ENCODE peak calls at places on chromosomes 1 and 21, in five cellular contexts. Q is activated CD4-positive, CD25-positive, alpha-beta regulatory T cell; T is amniotic stem cell; P is testis; K is effector CD4-positive, alpha-beta T cell. U is an unnamed sample.

GRCh38 chr1:32798679-32799416 is 18.3 kb downstream of the YARS1 start:
- DNase-seq in Q (no peak), T (no peak), P (no peak), K (peak), U (no peak)

GRCh38 chr1:12594966-12595838 is 22.8 kb downstream of the DHRS3 start:
- DNase-seq in Q (no peak), T (no peak), P (no peak), K (no peak), U (peak)

GRCh38 chr1:23202263-23202749 is 15.0 kb downstream of the HTR1D start:
- DNase-seq in Q (no peak), T (no peak), P (no peak), K (no peak), U (no peak)

GRCh38 chr1:178538192-178538916 is 25.4 kb downstream of the TEX35 start:
- DNase-seq in Q (no peak), T (peak), P (no peak), K (no peak), U (no peak)

GRCh38 chr1:55696181-55696580 is 481.0 kb upstream of the USP24 start:
- DNase-seq in Q (no peak), T (peak), P (no peak), K (no peak), U (no peak)

GRCh38 chr1:95584315-95584714 is 350.3 kb downstream of the RWDD3 start:
- DNase-seq in Q (no peak), T (no peak), P (no peak), K (no peak), U (no peak)

GRCh38 chr1:231241751-231242150 is 739 bp downstream of the GNPAT start:
- DNase-seq in Q (no peak), T (no peak), P (peak), K (no peak), U (no peak)

GRCh38 chr1:95278173-95278988 is 44.4 kb downstream of the RWDD3 start:
- DNase-seq in Q (no peak), T (no peak), P (no peak), K (no peak), U (no peak)

GRCh38 chr1:53343831-53344668 is 16.2 kb upstream of the LRP8 start:
- DNase-seq in Q (no peak), T (peak), P (no peak), K (no peak), U (no peak)

GRCh38 chr1:185674201-185674600 is 60.0 kb upstream of the HMCN1 start:
- DNase-seq in Q (no peak), T (no peak), P (no peak), K (no peak), U (no peak)

GRCh38 chr21:34889287-34889536 is 159.9 kb downstream of the RUNX1 start:
- DNase-seq in Q (peak), T (no peak), P (peak), K (peak), U (no peak)

GRCh38 chr1:54850082-54850730 is 36.8 kb downstream of the DHCR24 start:
- DNase-seq in Q (no peak), T (no peak), P (no peak), K (no peak), U (no peak)

GRCh38 chr21:31281561-31281960 is 62.5 kb downstream of the TIAM1 start:
- DNase-seq in Q (no peak), T (no peak), P (no peak), K (no peak), U (no peak)

GRCh38 chr1:211328866-211329265 is 2.2 kb downstream of the TRAF5 start:
- DNase-seq in Q (no peak), T (no peak), P (no peak), K (no peak), U (no peak)

GRCh38 chr1:234973426-234974250 is 155.0 kb downstream of the TOMM20 start:
- DNase-seq in Q (no peak), T (no peak), P (no peak), K (no peak), U (no peak)

GRCh38 chr1:1437904-1438376 is 2.5 kb downstream of the VWA1 start:
- DNase-seq in Q (no peak), T (no peak), P (no peak), K (no peak), U (no peak)

GRCh38 chr1:181676269-181676668 is 193.0 kb downstream of the CACNA1E start:
- DNase-seq in Q (no peak), T (no peak), P (peak), K (no peak), U (no peak)

GRCh38 chr1:6070450-6070974 is 24.8 kb downstream of the KCNAB2 start:
- DNase-seq in Q (no peak), T (no peak), P (no peak), K (no peak), U (no peak)

GRCh38 chr1:119008483-119009299 is 20.5 kb upstream of the TBX15 start:
- DNase-seq in Q (no peak), T (peak), P (no peak), K (no peak), U (no peak)

GRCh38 chr1:214241060-214241459 is 39.9 kb upstream of the SMYD2 start:
- DNase-seq in Q (no peak), T (no peak), P (no peak), K (no peak), U (no peak)

GRCh38 chr1:97144527-97144926 is 422.9 kb downstream of the PTBP2 start:
- DNase-seq in Q (no peak), T (peak), P (no peak), K (no peak), U (peak)

GRCh38 chr1:193448682-193449461 is 262.5 kb upstream of the B3GALT2 start:
- DNase-seq in Q (no peak), T (no peak), P (no peak), K (no peak), U (no peak)

GRCh38 chr1:230627767-230628166 is 14.5 kb upstream of the COG2 start:
- DNase-seq in Q (no peak), T (no peak), P (no peak), K (no peak), U (no peak)

GRCh38 chr1:39737546-39738169 is 1.0 kb upstream of the PPIE start:
- DNase-seq in Q (no peak), T (no peak), P (peak), K (no peak), U (no peak)

GRCh38 chr21:41929248-41929647 is 24.6 kb downstream of the C2CD2 start:
- DNase-seq in Q (no peak), T (no peak), P (no peak), K (no peak), U (no peak)

GRCh38 chr1:16352842-16353535 is 709 bp upstream of the FBXO42 start:
- DNase-seq in Q (no peak), T (no peak), P (peak), K (no peak), U (no peak)

GRCh38 chr1:50266509-50266908 is 156.7 kb downstream of the DMRTA2 start:
- DNase-seq in Q (no peak), T (no peak), P (no peak), K (no peak), U (no peak)

GRCh38 chr1:103365860-103366569 is 159.5 kb upstream of the RNPC3 start:
- DNase-seq in Q (no peak), T (no peak), P (no peak), K (no peak), U (no peak)

U was measured in retinal pigment epithelial cell.